ENCODE peak calls at places on chromosome 11, in seven cellular contexts. O is IMR-90, B is neuronal stem cell, H is H9, C is mesendoderm, P is H1, M is trophoblast cell. N is an unnamed sample.

GRCh38 chr11:78270993-78271392 is 82.3 kb downstream of the USP35 start:
- DNase-seq in O (no peak), B (no peak), H (no peak), C (no peak), P (no peak), M (no peak), N (no peak)

GRCh38 chr11:13772223-13773046 is 104.0 kb downstream of the FAR1 start:
- DNase-seq in O (peak), B (peak), H (no peak), C (peak), P (peak), M (peak), N (peak)

GRCh38 chr11:96464695-96465307 is 75.0 kb downstream of the JRKL start:
- DNase-seq in O (peak), B (peak), H (no peak), C (peak), P (no peak), M (peak), N (peak)

GRCh38 chr11:11075515-11076171 is 217.8 kb upstream of the ZBED5 start:
- DNase-seq in O (no peak), B (no peak), H (no peak), C (peak), P (no peak), M (peak), N (peak)

GRCh38 chr11:110123003-110123402 is 29.8 kb downstream of the ZC3H12C start:
- DNase-seq in O (peak), B (no peak), H (no peak), C (peak), P (no peak), M (peak), N (peak)

GRCh38 chr11:73194593-73194992 is 23.5 kb upstream of the P2RY2 start:
- DNase-seq in O (no peak), B (no peak), H (no peak), C (no peak), P (no peak), M (peak), N (no peak)

GRCh38 chr11:125221499-125221898 is 56.9 kb downstream of the PKNOX2 start:
- DNase-seq in O (no peak), B (no peak), H (no peak), C (no peak), P (no peak), M (no peak), N (no peak)

GRCh38 chr11:115128226-115128625 is 376.0 kb downstream of the CADM1 start:
- DNase-seq in O (no peak), B (no peak), H (no peak), C (no peak), P (no peak), M (no peak), N (no peak)

GRCh38 chr11:56885182-56885581 is 103.5 kb upstream of the OR5AK2 start:
- DNase-seq in O (no peak), B (peak), H (no peak), C (peak), P (no peak), M (no peak), N (no peak)

GRCh38 chr11:36360833-36361232 is 64.7 kb downstream of the PRR5L start:
- DNase-seq in O (no peak), B (no peak), H (no peak), C (no peak), P (no peak), M (no peak), N (peak)

GRCh38 chr11:12695221-12695794 is 21.1 kb downstream of the TEAD1 start:
- DNase-seq in O (no peak), B (no peak), H (no peak), C (no peak), P (no peak), M (no peak), N (no peak)

GRCh38 chr11:6321961-6322362 is 1.7 kb upstream of the CAVIN3 start:
- DNase-seq in O (peak), B (peak), H (no peak), C (no peak), P (no peak), M (no peak), N (peak)

GRCh38 chr11:119144825-119145476 is 3.9 kb upstream of the ABCG4 start:
- DNase-seq in O (peak), B (peak), H (peak), C (peak), P (peak), M (peak), N (peak)

GRCh38 chr11:25667871-25668270 is 664.1 kb upstream of the ANO3 start:
- DNase-seq in O (no peak), B (no peak), H (no peak), C (no peak), P (no peak), M (no peak), N (no peak)

GRCh38 chr11:93123351-93123898 is 74.4 kb downstream of the SLC36A4 start:
- DNase-seq in O (peak), B (no peak), H (no peak), C (no peak), P (no peak), M (peak), N (no peak)

GRCh38 chr11:44883277-44883676 is 67.4 kb downstream of the TP53I11 start:
- DNase-seq in O (no peak), B (no peak), H (no peak), C (no peak), P (no peak), M (no peak), N (no peak)

GRCh38 chr11:90895850-90896249 is 673.0 kb upstream of the CHORDC1 start:
- DNase-seq in O (no peak), B (no peak), H (no peak), C (no peak), P (no peak), M (no peak), N (no peak)

GRCh38 chr11:133951484-133952198 is 5.1 kb downstream of the IGSF9B start:
- DNase-seq in O (peak), B (no peak), H (peak), C (peak), P (peak), M (peak), N (no peak)

GRCh38 chr11:134541355-134541754 is 129.3 kb upstream of the B3GAT1 start:
- DNase-seq in O (no peak), B (no peak), H (peak), C (no peak), P (peak), M (no peak), N (no peak)

GRCh38 chr11:33935466-33935865 is 43.6 kb upstream of the LMO2 start:
- DNase-seq in O (no peak), B (no peak), H (no peak), C (no peak), P (no peak), M (no peak), N (no peak)

GRCh38 chr11:33934450-33934849 is 42.6 kb upstream of the LMO2 start:
- DNase-seq in O (no peak), B (no peak), H (no peak), C (no peak), P (no peak), M (no peak), N (no peak)

GRCh38 chr11:33936057-33936456 is 44.2 kb upstream of the LMO2 start:
- DNase-seq in O (no peak), B (no peak), H (no peak), C (no peak), P (no peak), M (no peak), N (no peak)

GRCh38 chr11:33935005-33935404 is 43.1 kb upstream of the LMO2 start:
- DNase-seq in O (no peak), B (no peak), H (no peak), C (no peak), P (no peak), M (no peak), N (no peak)

GRCh38 chr11:33936745-33937612 is 45.1 kb upstream of the LMO2 start:
- DNase-seq in O (peak), B (no peak), H (no peak), C (peak), P (no peak), M (no peak), N (peak)
- H2BK120ac ChIP-seq in O (no peak), B (no peak), H (no peak), C (no peak), P (no peak), M (no peak), N (no peak)

GRCh38 chr11:86510097-86510496 is 135.4 kb downstream of the CCDC81 start:
- DNase-seq in O (no peak), B (no peak), H (no peak), C (no peak), P (no peak), M (no peak), N (no peak)
- H2BK120ac ChIP-seq in O (peak), B (no peak), H (no peak), C (no peak), P (no peak), M (no peak), N (no peak)

GRCh38 chr11:47437746-47438418 is 11.1 kb downstream of the RAPSN start:
- DNase-seq in O (no peak), B (no peak), H (no peak), C (no peak), P (no peak), M (no peak), N (no peak)

GRCh38 chr11:47437218-47437745 is 11.0 kb upstream of the PSMC3 start:
- DNase-seq in O (no peak), B (no peak), H (no peak), C (no peak), P (no peak), M (no peak), N (no peak)

GRCh38 chr11:47436726-47437125 is 10.5 kb upstream of the PSMC3 start:
- DNase-seq in O (no peak), B (no peak), H (no peak), C (no peak), P (no peak), M (no peak), N (no peak)

GRCh38 chr11:47440054-47440476 is 8.9 kb downstream of the RAPSN start:
- DNase-seq in O (no peak), B (no peak), H (no peak), C (no peak), P (no peak), M (no peak), N (no peak)

GRCh38 chr11:47438721-47439120 is 10.2 kb downstream of the RAPSN start:
- DNase-seq in O (no peak), B (no peak), H (no peak), C (no peak), P (no peak), M (no peak), N (no peak)
- H2BK120ac ChIP-seq in O (no peak), B (no peak), H (no peak), C (no peak), P (no peak), M (no peak), N (no peak)

GRCh38 chr11:105135873-105136272 is 3.7 kb downstream of the CARD18 start:
- DNase-seq in O (no peak), B (no peak), H (no peak), C (no peak), P (no peak), M (no peak), N (no peak)
- H2BK120ac ChIP-seq in O (no peak), B (no peak), H (no peak), C (no peak), P (no peak), M (no peak), N (no peak)

GRCh38 chr11:70643642-70644041 is 245.3 kb downstream of the CTTN start:
- DNase-seq in O (no peak), B (no peak), H (no peak), C (no peak), P (no peak), M (no peak), N (no peak)

GRCh38 chr11:70641366-70641765 is 243.0 kb downstream of the CTTN start:
- DNase-seq in O (no peak), B (no peak), H (peak), C (peak), P (no peak), M (no peak), N (no peak)

GRCh38 chr11:70644343-70645060 is 246.2 kb downstream of the CTTN start:
- DNase-seq in O (no peak), B (no peak), H (no peak), C (no peak), P (no peak), M (no peak), N (no peak)

GRCh38 chr11:70640408-70640807 is 242.1 kb downstream of the CTTN start:
- DNase-seq in O (no peak), B (no peak), H (no peak), C (no peak), P (no peak), M (no peak), N (no peak)

GRCh38 chr11:70642301-70642700 is 244.0 kb downstream of the CTTN start:
- DNase-seq in O (no peak), B (no peak), H (no peak), C (no peak), P (no peak), M (no peak), N (no peak)
- H2BK120ac ChIP-seq in O (no peak), B (no peak), H (no peak), C (no peak), P (peak), M (no peak), N (no peak)

GRCh38 chr11:64814712-64815187 is 4.4 kb upstream of the MEN1 start:
- DNase-seq in O (no peak), B (no peak), H (no peak), C (no peak), P (no peak), M (no peak), N (peak)

GRCh38 chr11:64813826-64814225 is 3.5 kb upstream of the MEN1 start:
- DNase-seq in O (no peak), B (no peak), H (no peak), C (no peak), P (no peak), M (no peak), N (no peak)

GRCh38 chr11:64810891-64811272 is 531 bp upstream of the MEN1 start:
- DNase-seq in O (no peak), B (no peak), H (no peak), C (no peak), P (no peak), M (peak), N (no peak)

GRCh38 chr11:64809781-64810241 is 540 bp downstream of the MEN1 start:
- DNase-seq in O (no peak), B (no peak), H (peak), C (peak), P (peak), M (peak), N (peak)

DNA sequence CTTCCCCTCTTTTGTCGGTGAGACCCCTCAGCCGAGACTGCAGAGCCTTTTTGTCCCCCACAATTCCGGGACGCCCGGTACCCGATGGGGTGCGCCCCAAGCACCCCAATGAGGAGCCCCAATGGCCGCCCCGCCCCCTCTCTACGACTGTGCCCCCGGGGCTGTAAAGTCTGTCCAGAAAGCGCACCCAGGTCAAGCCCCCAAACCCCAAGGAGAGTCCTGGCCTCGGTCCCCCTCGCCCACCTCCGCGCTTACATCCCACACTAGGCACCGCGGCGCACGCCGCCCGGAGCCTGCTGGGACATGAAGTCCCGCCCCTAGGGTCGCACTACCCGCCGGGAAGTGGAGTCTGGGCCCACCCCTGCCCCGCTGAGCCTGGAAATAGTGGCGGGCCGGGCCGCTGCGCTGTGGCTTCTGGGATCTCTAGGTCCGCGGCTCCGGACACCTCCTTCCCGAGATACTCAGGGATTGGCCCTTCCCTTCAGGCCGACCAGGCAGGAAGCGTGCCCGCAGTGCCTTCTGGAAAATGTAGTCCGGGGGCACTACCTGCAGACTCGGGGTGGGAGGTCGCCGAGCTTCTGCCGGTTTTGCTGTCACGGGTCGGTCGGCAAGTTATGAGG is at the start of gene MEN1:
- DNase-seq in O (peak), B (peak), H (peak), C (peak), P (peak), M (peak), N (peak)
- H2BK120ac ChIP-seq in O (no peak), B (no peak), H (no peak), C (no peak), P (no peak), M (no peak), N (no peak)

GRCh38 chr11:60301178-60301577 is 20.7 kb downstream of the MS4A4A start:
- DNase-seq in O (no peak), B (no peak), H (no peak), C (no peak), P (no peak), M (no peak), N (peak)
- H2BK120ac ChIP-seq in O (no peak), B (no peak), H (no peak), C (no peak), P (no peak), M (no peak), N (no peak)

DNA sequence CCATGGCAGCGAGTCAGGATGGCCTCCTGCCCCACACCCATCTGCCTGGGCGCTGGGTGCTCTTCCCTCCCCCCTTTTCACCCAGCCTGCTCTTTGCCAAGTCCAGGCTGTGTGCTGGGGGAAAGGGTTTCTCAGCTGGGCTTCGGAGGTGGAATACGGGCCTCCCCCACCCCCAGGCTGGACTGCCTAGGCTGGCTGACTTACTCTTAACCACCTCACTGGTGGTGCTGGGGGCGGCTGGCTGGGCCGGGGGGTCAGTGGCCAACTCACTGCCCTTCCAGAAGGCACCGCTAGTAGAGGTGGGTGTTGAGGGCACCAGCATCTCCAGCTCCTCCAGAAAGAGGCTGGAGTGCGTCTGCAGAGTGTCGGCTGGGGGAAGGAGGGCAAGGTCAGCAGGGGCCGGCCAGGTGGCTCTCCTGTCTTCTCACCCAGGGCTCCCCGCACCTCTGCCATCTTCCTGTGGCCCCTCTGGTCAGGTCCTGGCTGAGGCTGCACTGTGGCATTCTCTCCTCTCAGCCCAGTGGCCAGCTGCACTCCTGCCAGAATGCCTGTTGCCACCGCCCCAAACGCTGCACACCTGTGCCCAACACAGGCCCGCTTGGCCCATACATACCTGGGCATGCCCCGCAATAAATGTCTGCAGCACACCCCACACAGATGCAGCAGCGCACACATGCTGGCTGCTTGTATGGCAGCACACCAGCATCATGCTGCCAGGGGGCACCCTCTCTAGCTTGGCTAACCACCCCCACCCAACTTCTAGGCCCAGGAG is 9.7 kb downstream of the PITPNM1 start:
- DNase-seq in O (no peak), B (no peak), H (no peak), C (no peak), P (no peak), M (no peak), N (no peak)
- H2BK120ac ChIP-seq in O (no peak), B (no peak), H (no peak), C (no peak), P (no peak), M (no peak), N (no peak)

DNA sequence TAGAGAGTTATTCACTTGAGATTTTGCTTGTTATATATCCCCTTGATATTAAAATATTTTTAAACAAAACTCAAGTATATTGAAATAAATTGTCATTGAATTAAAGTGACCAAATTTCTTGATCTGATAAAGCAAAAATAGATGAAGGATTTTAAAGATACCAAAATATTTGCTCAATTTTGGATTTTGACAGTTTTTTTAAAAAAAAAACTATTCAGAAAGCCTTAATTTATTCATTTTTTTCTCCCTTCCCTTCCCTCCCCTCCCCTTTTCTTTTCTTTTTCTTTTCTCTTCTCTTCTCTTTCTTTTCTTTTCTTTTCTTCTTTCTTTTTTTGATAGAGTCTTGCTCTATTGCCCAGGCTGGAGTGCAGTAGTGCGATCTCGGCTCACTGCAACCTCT is 163.7 kb downstream of the DYNC2H1 start:
- DNase-seq in O (no peak), B (no peak), H (no peak), C (no peak), P (no peak), M (no peak), N (no peak)
- H2BK120ac ChIP-seq in O (no peak), B (no peak), H (no peak), C (no peak), P (no peak), M (no peak), N (no peak)

GRCh38 chr11:50246183-50246582 is 213.5 kb downstream of the OR4C45 start:
- DNase-seq in O (no peak), B (no peak), H (no peak), C (no peak), P (no peak), M (no peak), N (no peak)

GRCh38 chr11:50247309-50247874 is 214.7 kb downstream of the OR4C45 start:
- DNase-seq in O (no peak), B (no peak), H (no peak), C (no peak), P (no peak), M (no peak), N (no peak)

GRCh38 chr11:50246699-50247098 is 214.0 kb downstream of the OR4C45 start:
- DNase-seq in O (no peak), B (no peak), H (no peak), C (no peak), P (no peak), M (no peak), N (no peak)
- H2BK120ac ChIP-seq in O (no peak), B (no peak), H (no peak), C (no peak), P (no peak), M (no peak), N (no peak)

N was measured in mesenchymal stem cell.